ENCODE peak calls at places on chromosomes 16 and 17, in ten cellular contexts. M, S, J, Q, E, B, F, H, C and P are unnamed samples.

GRCh38 chr17:2837147-2837561 is 40.9 kb downstream of the RAP1GAP2 start:
- DNase-seq in M (no peak), S (no peak), J (no peak), Q (peak; percentile 49), E (peak; percentile 38), B (peak; percentile 19), F (no peak), H (no peak), C (no peak), P (peak; percentile 43)

GRCh38 chr17:35341465-35341992 is 31.9 kb downstream of the SLFN11 start:
- DNase-seq in M (no peak), S (no peak), J (no peak), Q (peak; percentile 65), E (peak; percentile 90), B (no peak), F (no peak), H (no peak), C (no peak), P (no peak)

GRCh38 chr17:57668332-57668731 is 76.8 kb downstream of the CCDC182 start:
- DNase-seq in M (peak; percentile 27), S (no peak), J (no peak), Q (no peak), E (no peak), B (no peak), F (no peak), H (no peak), C (no peak), P (no peak)

GRCh38 chr16:49543315-49543946 is 169.8 kb downstream of the C16orf78 start:
- DNase-seq in M (no peak), S (no peak), J (no peak), Q (no peak), E (no peak), B (no peak), F (no peak), H (no peak), C (no peak), P (no peak)

GRCh38 chr17:17109231-17109630 is 67.0 kb downstream of the MPRIP start:
- DNase-seq in M (no peak), S (no peak), J (no peak), Q (peak; percentile 31), E (no peak), B (no peak), F (no peak), H (no peak), C (peak; percentile 10), P (no peak)

GRCh38 chr17:14078027-14078426 is 8.7 kb downstream of the COX10 start:
- DNase-seq in M (no peak), S (no peak), J (no peak), Q (no peak), E (peak; percentile 33), B (no peak), F (no peak), H (no peak), C (no peak), P (no peak)

GRCh38 chr16:21101631-21102420 is 48.8 kb downstream of the DNAH3 start:
- DNase-seq in M (no peak), S (no peak), J (no peak), Q (no peak), E (no peak), B (no peak), F (peak; percentile 30), H (no peak), C (peak; percentile 34), P (no peak)

GRCh38 chr17:2122641-2123302 is 67.9 kb downstream of the HIC1 start:
- DNase-seq in M (no peak), S (no peak), J (peak; percentile 73), Q (no peak), E (no peak), B (no peak), F (no peak), H (no peak), C (peak; percentile 85), P (no peak)

GRCh38 chr17:26792486-26792885 is 501.4 kb upstream of the WSB1 start:
- DNase-seq in M (no peak), S (no peak), J (no peak), Q (no peak), E (peak; percentile 11), B (no peak), F (no peak), H (no peak), C (no peak), P (no peak)

GRCh38 chr17:27550974-27551505 is 79.9 kb upstream of the LGALS9 start:
- DNase-seq in M (no peak), S (no peak), J (peak; percentile 45), Q (no peak), E (no peak), B (no peak), F (no peak), H (no peak), C (no peak), P (no peak)

GRCh38 chr16:53775821-53776431 is 72.0 kb downstream of the FTO start:
- DNase-seq in M (no peak), S (peak; percentile 86), J (no peak), Q (no peak), E (no peak), B (no peak), F (peak; percentile 89), H (no peak), C (peak; percentile 38), P (no peak)

GRCh38 chr16:3475604-3476375 is 19.5 kb downstream of the C16orf90 start:
- DNase-seq in M (no peak), S (no peak), J (no peak), Q (no peak), E (no peak), B (no peak), F (no peak), H (no peak), C (no peak), P (no peak)

GRCh38 chr17:80053102-80053501 is 16.7 kb downstream of the CCDC40 start:
- DNase-seq in M (no peak), S (no peak), J (no peak), Q (no peak), E (no peak), B (no peak), F (no peak), H (no peak), C (no peak), P (no peak)

GRCh38 chr16:85291302-85292148 is 179.3 kb upstream of the CIBAR2 start:
- DNase-seq in M (no peak), S (no peak), J (no peak), Q (no peak), E (no peak), B (no peak), F (no peak), H (no peak), C (peak; percentile 72), P (no peak)

GRCh38 chr17:80774146-80774545 is 217.5 kb upstream of the CHMP6 start:
- DNase-seq in M (no peak), S (no peak), J (peak; percentile 42), Q (no peak), E (no peak), B (no peak), F (no peak), H (no peak), C (no peak), P (no peak)

GRCh38 chr17:79220715-79221291 is 146.2 kb downstream of the ENGASE start:
- DNase-seq in M (no peak), S (no peak), J (no peak), Q (no peak), E (no peak), B (no peak), F (no peak), H (no peak), C (no peak), P (no peak)

GRCh38 chr17:12592941-12593340 is 72.7 kb upstream of the MYOCD start:
- DNase-seq in M (no peak), S (no peak), J (no peak), Q (no peak), E (no peak), B (no peak), F (no peak), H (no peak), C (no peak), P (no peak)

GRCh38 chr17:74043976-74044375 is 159.5 kb upstream of the RPL38 start:
- DNase-seq in M (no peak), S (no peak), J (no peak), Q (no peak), E (no peak), B (no peak), F (peak; percentile 32), H (no peak), C (no peak), P (no peak)

GRCh38 chr16:2324296-2324859 is 16.1 kb downstream of the ABCA3 start:
- DNase-seq in M (no peak), S (no peak), J (no peak), Q (no peak), E (no peak), B (no peak), F (no peak), H (no peak), C (no peak), P (no peak)

GRCh38 chr17:2436516-2436915 is 35.7 kb upstream of the MNT start:
- DNase-seq in M (no peak), S (no peak), J (peak; percentile 76), Q (no peak), E (no peak), B (no peak), F (no peak), H (no peak), C (no peak), P (no peak)

GRCh38 chr17:74635418-74635817 is 11.9 kb upstream of the CD300E start:
- DNase-seq in M (no peak), S (no peak), J (no peak), Q (no peak), E (no peak), B (no peak), F (no peak), H (no peak), C (no peak), P (no peak)